ENCODE peak calls at places on chromosomes 11 and 22, in four cellular contexts. One of them, this sample, is unnamed.
A peak's percentile ranks its signal among the peaks of the same experiment; 100 is the strongest.

GRCh38 chr11:65417221-65417701 is 5.3 kb upstream of the NEAT1 start:
- DNase-seq in NCI-H1694: no peak
- DNase-seq in AG04449: no peak
- DNase-seq in NCI-H1092 treated with DMSO at 0.1 percent for 48 hours: no peak
- DNase-seq in this sample: no peak

GRCh38 chr11:11265994-11266606 is 87.0 kb downstream of the CSNK2A3 start:
- DNase-seq in NCI-H1092 treated with DMSO at 0.1 percent for 48 hours: peak; percentile 24
- DNase-seq in AG04449: no peak
- DNase-seq in NCI-H1694: peak; percentile 19
- DNase-seq in this sample: peak; percentile 87

GRCh38 chr22:34814260-34814659 is 251.7 kb upstream of the ISX start:
- DNase-seq in NCI-H1092 treated with DMSO at 0.1 percent for 48 hours: no peak
- DNase-seq in AG04449: no peak
- DNase-seq in NCI-H1694: no peak
- DNase-seq in this sample: no peak

GRCh38 chr22:44431256-44431655 is 66.8 kb downstream of the RTL6 start:
- DNase-seq in AG04449: no peak
- DNase-seq in NCI-H1694: no peak
- DNase-seq in NCI-H1092 treated with DMSO at 0.1 percent for 48 hours: no peak
- DNase-seq in this sample: no peak

GRCh38 chr22:45537734-45538181 is 35.1 kb downstream of the FBLN1 start:
- DNase-seq in AG04449: no peak
- DNase-seq in NCI-H1694: peak; percentile 78
- DNase-seq in NCI-H1092 treated with DMSO at 0.1 percent for 48 hours: peak; percentile 21
- DNase-seq in this sample: no peak

GRCh38 chr22:38069372-38070249 is 12.4 kb downstream of the PICK1 start:
- DNase-seq in NCI-H1694: peak; percentile 38
- DNase-seq in AG04449: no peak
- DNase-seq in NCI-H1092 treated with DMSO at 0.1 percent for 48 hours: no peak
- DNase-seq in this sample: peak; percentile 58

GRCh38 chr11:78202733-78203167 is 14.0 kb downstream of the USP35 start:
- DNase-seq in NCI-H1694: no peak
- DNase-seq in NCI-H1092 treated with DMSO at 0.1 percent for 48 hours: no peak
- DNase-seq in AG04449: no peak
- DNase-seq in this sample: no peak

GRCh38 chr22:24133187-24133965 is 47.9 kb upstream of the SUSD2 start:
- DNase-seq in NCI-H1092 treated with DMSO at 0.1 percent for 48 hours: no peak
- DNase-seq in AG04449: no peak
- DNase-seq in NCI-H1694: no peak
- DNase-seq in this sample: peak; percentile 42

GRCh38 chr11:126607374-126607773 is 251.9 kb downstream of the ST3GAL4 start:
- DNase-seq in AG04449: peak; percentile 10
- DNase-seq in NCI-H1092 treated with DMSO at 0.1 percent for 48 hours: peak; percentile 68
- DNase-seq in NCI-H1694: peak; percentile 11
- DNase-seq in this sample: peak; percentile 76

GRCh38 chr11:102287963-102288744 is 29.1 kb upstream of the BIRC3 start:
- DNase-seq in AG04449: no peak
- DNase-seq in NCI-H1694: no peak
- DNase-seq in NCI-H1092 treated with DMSO at 0.1 percent for 48 hours: peak; percentile 84
- DNase-seq in this sample: no peak

GRCh38 chr11:45145421-45146071 is 893 bp upstream of the PRDM11 start:
- DNase-seq in NCI-H1092 treated with DMSO at 0.1 percent for 48 hours: no peak
- DNase-seq in AG04449: no peak
- DNase-seq in NCI-H1694: no peak
- DNase-seq in this sample: peak; percentile 83

GRCh38 chr11:126115820-126116319 is 53.2 kb upstream of the CDON start:
- DNase-seq in AG04449: peak; percentile 41
- DNase-seq in NCI-H1694: no peak
- DNase-seq in NCI-H1092 treated with DMSO at 0.1 percent for 48 hours: peak; percentile 98
- DNase-seq in this sample: no peak

GRCh38 chr11:17917556-17917955 is 95.3 kb downstream of the SERGEF start:
- DNase-seq in NCI-H1092 treated with DMSO at 0.1 percent for 48 hours: no peak
- DNase-seq in NCI-H1694: no peak
- DNase-seq in AG04449: no peak
- DNase-seq in this sample: no peak

GRCh38 chr11:44403176-44403575 is 93.2 kb upstream of the ALX4 start:
- DNase-seq in NCI-H1694: no peak
- DNase-seq in NCI-H1092 treated with DMSO at 0.1 percent for 48 hours: no peak
- DNase-seq in AG04449: no peak
- DNase-seq in this sample: no peak

GRCh38 chr11:61067782-61068181 is 34.5 kb upstream of the CD5 start:
- DNase-seq in NCI-H1092 treated with DMSO at 0.1 percent for 48 hours: no peak
- DNase-seq in NCI-H1694: peak; percentile 58
- DNase-seq in AG04449: no peak
- DNase-seq in this sample: no peak

GRCh38 chr11:3905080-3905953 is 49.9 kb downstream of the STIM1 start:
- DNase-seq in NCI-H1092 treated with DMSO at 0.1 percent for 48 hours: no peak
- DNase-seq in NCI-H1694: no peak
- DNase-seq in AG04449: peak; percentile 38
- DNase-seq in this sample: no peak

GRCh38 chr22:39348909-39349505 is 784 bp upstream of the SYNGR1 start:
- DNase-seq in NCI-H1694: peak; percentile 60
- DNase-seq in AG04449: no peak
- DNase-seq in NCI-H1092 treated with DMSO at 0.1 percent for 48 hours: peak; percentile 52
- DNase-seq in this sample: no peak

GRCh38 chr11:75969626-75970308 is 154.8 kb downstream of the UVRAG start:
- DNase-seq in AG04449: peak; percentile 65
- DNase-seq in NCI-H1694: no peak
- DNase-seq in NCI-H1092 treated with DMSO at 0.1 percent for 48 hours: no peak
- DNase-seq in this sample: no peak

GRCh38 chr22:43129426-43130425 is 13.5 kb downstream of the MCAT start:
- DNase-seq in NCI-H1694: no peak
- DNase-seq in AG04449: no peak
- DNase-seq in NCI-H1092 treated with DMSO at 0.1 percent for 48 hours: no peak
- DNase-seq in this sample: no peak

GRCh38 chr22:38941488-38941987 is 15.9 kb upstream of the APOBEC3A start:
- DNase-seq in NCI-H1092 treated with DMSO at 0.1 percent for 48 hours: no peak
- DNase-seq in AG04449: no peak
- DNase-seq in NCI-H1694: no peak
- DNase-seq in this sample: no peak

GRCh38 chr22:22410121-22410520 is 98.4 kb downstream of the ZNF280B start:
- DNase-seq in AG04449: no peak
- DNase-seq in NCI-H1092 treated with DMSO at 0.1 percent for 48 hours: no peak
- DNase-seq in NCI-H1694: peak; percentile 48
- DNase-seq in this sample: no peak

GRCh38 chr22:27952091-27952490 is 33.0 kb upstream of the PITPNB start:
- DNase-seq in AG04449: no peak
- DNase-seq in NCI-H1092 treated with DMSO at 0.1 percent for 48 hours: no peak
- DNase-seq in NCI-H1694: no peak
- DNase-seq in this sample: no peak